ENCODE peak calls at places on chromosomes 2 and 18, in four cellular contexts. One of them, this sample, is unnamed.
A peak's percentile ranks its signal among the peaks of the same experiment; 100 is the strongest.

GRCh38 chr2:55120634-55121359 is 70.5 kb upstream of the RTN4 start:
- DNase-seq in GM13976: no peak
- DNase-seq in A549: no peak
- DNase-seq in fibroblast of mammary gland: peak; percentile 66
- DNase-seq in this sample: no peak

GRCh38 chr2:8669157-8669852 is 12.6 kb upstream of the ID2 start:
- DNase-seq in GM13976: no peak
- DNase-seq in A549: no peak
- DNase-seq in fibroblast of mammary gland: peak; percentile 60
- DNase-seq in this sample: no peak

GRCh38 chr2:134366359-134366758 is 112.5 kb downstream of the MGAT5 start:
- DNase-seq in GM13976: no peak
- DNase-seq in A549: no peak
- DNase-seq in fibroblast of mammary gland: no peak
- DNase-seq in this sample: no peak

GRCh38 chr2:217868911-217869334 is 133.9 kb downstream of the TNS1 start:
- DNase-seq in GM13976: no peak
- DNase-seq in A549: no peak
- DNase-seq in fibroblast of mammary gland: peak; percentile 70
- DNase-seq in this sample: no peak

GRCh38 chr2:128457006-128457604 is 138.4 kb upstream of the HS6ST1 start:
- DNase-seq in GM13976: no peak
- DNase-seq in A549: no peak
- DNase-seq in fibroblast of mammary gland: no peak
- DNase-seq in this sample: no peak

GRCh38 chr2:174675615-174676014 is 78.0 kb upstream of the WIPF1 start:
- DNase-seq in GM13976: no peak
- DNase-seq in A549: no peak
- DNase-seq in fibroblast of mammary gland: no peak
- DNase-seq in this sample: no peak

GRCh38 chr18:58225101-58225500 is 181.1 kb downstream of the NEDD4L start:
- DNase-seq in GM13976: peak; percentile 59
- DNase-seq in A549: no peak
- DNase-seq in fibroblast of mammary gland: peak; percentile 40
- DNase-seq in this sample: no peak

GRCh38 chr2:96109931-96110511 is 6.3 kb downstream of the ADRA2B start:
- DNase-seq in GM13976: no peak
- DNase-seq in A549: no peak
- DNase-seq in fibroblast of mammary gland: no peak
- DNase-seq in this sample: no peak

GRCh38 chr2:27494944-27495554 is at the start of gene FNDC4:
- DNase-seq in GM13976: peak; percentile 52
- DNase-seq in A549: no peak
- DNase-seq in fibroblast of mammary gland: no peak
- DNase-seq in this sample: peak; percentile 37

GRCh38 chr2:227608469-227609338 is 5.9 kb downstream of the SCYGR3 start:
- DNase-seq in GM13976: peak; percentile 51
- DNase-seq in A549: no peak
- DNase-seq in fibroblast of mammary gland: no peak
- DNase-seq in this sample: no peak

GRCh38 chr2:57497489-57498096 is 549.0 kb upstream of the VRK2 start:
- DNase-seq in GM13976: peak; percentile 33
- DNase-seq in A549: peak; percentile 64
- DNase-seq in fibroblast of mammary gland: peak; percentile 57
- DNase-seq in this sample: peak; percentile 64

GRCh38 chr2:16666453-16666801 is 793 bp upstream of the CYRIA start:
- DNase-seq in GM13976: no peak
- DNase-seq in A549: no peak
- DNase-seq in fibroblast of mammary gland: peak; percentile 89
- DNase-seq in this sample: no peak

GRCh38 chr2:234947556-234947955 is 4.3 kb upstream of the SH3BP4 start:
- DNase-seq in GM13976: no peak
- DNase-seq in A549: no peak
- DNase-seq in fibroblast of mammary gland: no peak
- DNase-seq in this sample: no peak

GRCh38 chr2:110678457-110679336 is 834 bp upstream of the BUB1 start:
- DNase-seq in GM13976: peak; percentile 46
- DNase-seq in A549: no peak
- DNase-seq in fibroblast of mammary gland: no peak
- DNase-seq in this sample: peak; percentile 6

GRCh38 chr2:163709270-163709669 is 26.5 kb downstream of the FIGN start:
- DNase-seq in GM13976: no peak
- DNase-seq in A549: no peak
- DNase-seq in fibroblast of mammary gland: no peak
- DNase-seq in this sample: no peak

GRCh38 chr2:101435011-101435862 is 39.7 kb downstream of the RFX8 start:
- DNase-seq in GM13976: no peak
- DNase-seq in A549: no peak
- DNase-seq in fibroblast of mammary gland: peak; percentile 82
- DNase-seq in this sample: no peak

GRCh38 chr2:179331066-179331465 is 66.4 kb upstream of the SESTD1 start:
- DNase-seq in GM13976: no peak
- DNase-seq in A549: no peak
- DNase-seq in fibroblast of mammary gland: no peak
- DNase-seq in this sample: no peak

GRCh38 chr2:128292599-128293425 is 25.9 kb downstream of the HS6ST1 start:
- DNase-seq in GM13976: no peak
- DNase-seq in A549: no peak
- DNase-seq in fibroblast of mammary gland: no peak
- DNase-seq in this sample: no peak

GRCh38 chr2:223989860-223990237 is 32.6 kb downstream of the MRPL44 start:
- DNase-seq in GM13976: no peak
- DNase-seq in A549: no peak
- DNase-seq in fibroblast of mammary gland: no peak
- DNase-seq in this sample: no peak

GRCh38 chr2:1117569-1117968 is 166.9 kb downstream of the SNTG2 start:
- DNase-seq in GM13976: no peak
- DNase-seq in A549: no peak
- DNase-seq in fibroblast of mammary gland: no peak
- DNase-seq in this sample: no peak

GRCh38 chr2:159998236-159998635 is 64.2 kb downstream of the PLA2R1 start:
- DNase-seq in GM13976: no peak
- DNase-seq in A549: no peak
- DNase-seq in fibroblast of mammary gland: no peak
- DNase-seq in this sample: no peak

GRCh38 chr2:159995038-159995437 is 67.4 kb downstream of the PLA2R1 start:
- DNase-seq in GM13976: no peak
- DNase-seq in A549: no peak
- DNase-seq in fibroblast of mammary gland: no peak
- DNase-seq in this sample: no peak

DNA sequence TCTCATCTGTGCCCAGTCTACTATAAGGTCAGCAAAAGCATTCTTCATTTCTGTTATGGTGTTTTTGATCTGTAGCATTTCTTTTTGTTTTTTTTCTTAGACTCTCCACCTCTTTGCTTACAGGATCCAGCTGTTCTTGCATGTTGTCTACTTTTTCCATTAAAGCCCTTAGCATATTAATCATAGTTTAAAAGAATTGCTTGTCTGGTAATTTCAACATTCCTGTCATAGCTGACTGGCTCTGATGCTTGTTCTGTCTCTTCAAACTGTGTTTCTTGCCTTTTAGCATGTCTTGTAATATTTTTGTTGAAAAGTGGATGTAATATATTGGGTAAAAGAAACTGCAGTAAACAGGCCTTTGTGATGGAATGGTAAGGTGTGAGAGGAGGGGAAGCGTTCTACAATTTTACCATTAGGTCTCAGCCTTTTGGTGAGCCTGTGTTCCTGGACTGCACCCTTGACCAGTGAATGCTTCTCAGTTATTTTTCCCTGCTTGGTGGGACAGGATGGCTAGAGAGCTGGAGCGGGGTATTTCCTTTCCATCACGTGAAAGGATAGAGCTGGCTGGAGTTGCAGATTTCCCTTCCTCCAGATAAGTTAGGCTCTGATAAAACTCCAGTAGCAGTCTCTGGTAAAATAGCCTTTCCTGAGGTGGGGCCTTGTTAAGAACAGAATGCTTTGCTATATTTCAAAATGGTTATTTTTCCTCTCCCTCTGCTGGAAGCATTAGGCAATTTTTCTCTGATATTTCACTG is 65.4 kb downstream of the PLA2R1 start:
- DNase-seq in GM13976: no peak
- DNase-seq in A549: no peak
- DNase-seq in fibroblast of mammary gland: peak; percentile 15
- DNase-seq in this sample: no peak
- TF ChIP-seq CTCF in GM13976: no peak
- TF ChIP-seq CTCF in A549: no peak
- TF ChIP-seq CTCF in fibroblast of mammary gland: peak; percentile 13
- TF ChIP-seq CTCF in this sample: no peak

GRCh38 chr2:37632310-37632709 is 39.1 kb downstream of the CDC42EP3 start:
- DNase-seq in GM13976: no peak
- DNase-seq in A549: no peak
- DNase-seq in fibroblast of mammary gland: no peak
- DNase-seq in this sample: no peak

GRCh38 chr2:37633234-37633633 is 38.2 kb downstream of the CDC42EP3 start:
- DNase-seq in GM13976: no peak
- DNase-seq in A549: no peak
- DNase-seq in fibroblast of mammary gland: no peak
- DNase-seq in this sample: no peak

GRCh38 chr2:37634914-37635358 is 36.5 kb downstream of the CDC42EP3 start:
- DNase-seq in GM13976: no peak
- DNase-seq in A549: no peak
- DNase-seq in fibroblast of mammary gland: no peak
- DNase-seq in this sample: no peak

GRCh38 chr2:37635359-37636208 is 35.9 kb downstream of the CDC42EP3 start:
- DNase-seq in GM13976: no peak
- DNase-seq in A549: no peak
- DNase-seq in fibroblast of mammary gland: peak; percentile 93
- DNase-seq in this sample: no peak

GRCh38 chr2:37633838-37634237 is 37.6 kb downstream of the CDC42EP3 start:
- DNase-seq in GM13976: no peak
- DNase-seq in A549: no peak
- DNase-seq in fibroblast of mammary gland: no peak
- DNase-seq in this sample: no peak
- TF ChIP-seq CTCF in GM13976: no peak
- TF ChIP-seq CTCF in A549: no peak
- TF ChIP-seq CTCF in fibroblast of mammary gland: no peak
- TF ChIP-seq CTCF in this sample: no peak

DNA sequence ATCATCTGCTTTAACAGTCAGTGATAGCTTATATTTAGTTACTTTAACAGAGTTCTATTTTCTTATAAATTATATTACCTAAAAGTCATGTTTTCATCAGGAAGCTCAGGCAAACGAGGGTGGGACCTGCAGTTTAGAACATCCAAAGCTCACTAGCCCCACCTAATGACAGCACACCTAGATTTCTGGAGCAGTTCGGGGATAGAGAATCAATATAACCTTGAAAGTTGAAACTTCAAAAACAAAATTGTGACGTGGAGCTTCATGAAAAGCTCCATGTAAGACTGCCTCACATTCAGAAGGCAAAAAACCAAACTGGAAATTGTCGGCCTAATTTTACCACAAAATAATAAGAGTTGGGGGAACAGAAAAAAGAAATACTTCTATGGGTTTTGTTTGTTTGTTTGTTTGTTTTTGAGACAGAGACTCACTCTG is 185.9 kb upstream of the CCDC150 start:
- DNase-seq in GM13976: peak; percentile 34
- DNase-seq in A549: peak; percentile 59
- DNase-seq in fibroblast of mammary gland: peak; percentile 71
- DNase-seq in this sample: peak; percentile 66
- TF ChIP-seq CTCF in GM13976: peak; percentile 70
- TF ChIP-seq CTCF in A549: peak; percentile 78
- TF ChIP-seq CTCF in fibroblast of mammary gland: peak; percentile 65
- TF ChIP-seq CTCF in this sample: peak; percentile 75

DNA sequence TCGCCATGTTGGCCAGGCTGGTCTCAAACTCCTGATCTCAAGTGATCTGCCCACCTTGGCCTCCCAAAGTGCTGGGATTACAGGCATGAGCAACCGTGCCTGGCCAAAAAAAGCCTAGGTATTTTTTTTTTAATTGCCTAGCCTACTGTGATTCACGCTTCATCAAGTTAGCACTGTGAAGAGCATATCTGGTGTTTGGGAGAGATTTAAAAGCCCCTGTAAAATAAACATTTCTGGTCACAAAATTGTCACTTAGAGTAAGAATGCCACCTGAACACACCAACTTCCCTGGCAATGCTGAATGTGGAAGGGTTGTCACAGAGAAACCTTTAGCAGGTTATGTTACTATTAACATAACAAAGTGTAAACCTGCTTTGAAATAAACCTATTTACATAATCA is 39.7 kb upstream of the CHAC2 start:
- DNase-seq in GM13976: no peak
- DNase-seq in A549: no peak
- DNase-seq in fibroblast of mammary gland: no peak
- DNase-seq in this sample: no peak
- TF ChIP-seq CTCF in GM13976: no peak
- TF ChIP-seq CTCF in A549: no peak
- TF ChIP-seq CTCF in fibroblast of mammary gland: no peak
- TF ChIP-seq CTCF in this sample: no peak

DNA sequence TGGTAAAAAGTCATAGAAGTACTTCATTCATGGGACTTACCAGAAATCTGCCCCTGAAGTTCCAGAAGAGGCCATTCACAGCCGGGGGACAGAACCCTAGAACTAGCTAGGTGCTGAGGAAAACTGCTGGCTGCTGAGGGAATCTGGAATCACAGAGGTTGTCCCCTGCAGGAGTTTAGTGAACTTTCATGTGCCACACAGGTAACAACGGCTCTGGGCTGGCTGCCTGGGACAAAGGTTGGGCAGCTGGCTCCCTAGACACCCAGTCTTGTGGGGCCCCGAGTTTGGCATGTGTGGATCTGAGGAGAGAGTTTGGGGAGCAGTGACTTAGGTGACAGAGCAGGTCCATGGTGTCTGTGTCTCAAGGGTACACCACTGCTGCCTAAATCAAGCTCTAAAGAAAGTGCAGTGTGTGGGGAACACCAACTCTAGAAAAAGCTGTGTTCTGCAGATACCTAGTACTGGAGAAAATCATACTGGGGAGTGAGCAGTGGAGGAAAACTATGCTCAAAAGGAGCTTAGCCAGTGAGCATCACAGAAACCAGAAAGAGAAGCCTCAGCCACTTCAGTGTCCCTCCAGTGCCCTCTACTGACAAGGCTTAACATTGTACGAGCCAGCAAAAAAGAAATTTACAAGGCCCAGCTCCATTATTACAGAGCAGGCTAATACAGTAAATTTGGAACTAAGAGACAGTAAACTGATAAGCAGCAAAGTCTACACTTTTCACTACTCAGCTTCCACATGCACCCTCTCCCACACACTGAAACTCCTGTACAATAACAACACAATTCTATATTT is 15.2 kb downstream of the GALNT3 start:
- DNase-seq in GM13976: peak; percentile 6
- DNase-seq in A549: peak; percentile 31
- DNase-seq in fibroblast of mammary gland: peak; percentile 21
- DNase-seq in this sample: peak; percentile 43
- TF ChIP-seq CTCF in GM13976: peak; percentile 25
- TF ChIP-seq CTCF in A549: peak; percentile 32
- TF ChIP-seq CTCF in fibroblast of mammary gland: peak; percentile 51
- TF ChIP-seq CTCF in this sample: peak; percentile 38

GRCh38 chr18:10748641-10749040 is 222.8 kb downstream of the NAPG start:
- DNase-seq in GM13976: no peak
- DNase-seq in A549: no peak
- DNase-seq in fibroblast of mammary gland: peak; percentile 26
- DNase-seq in this sample: no peak

GRCh38 chr18:10750386-10751035 is 224.7 kb downstream of the NAPG start:
- DNase-seq in GM13976: no peak
- DNase-seq in A549: peak; percentile 17
- DNase-seq in fibroblast of mammary gland: no peak
- DNase-seq in this sample: no peak

GRCh38 chr18:10744653-10745052 is 218.8 kb downstream of the NAPG start:
- DNase-seq in GM13976: no peak
- DNase-seq in A549: no peak
- DNase-seq in fibroblast of mammary gland: no peak
- DNase-seq in this sample: no peak

GRCh38 chr18:10745232-10745631 is 219.4 kb downstream of the NAPG start:
- DNase-seq in GM13976: no peak
- DNase-seq in A549: no peak
- DNase-seq in fibroblast of mammary gland: no peak
- DNase-seq in this sample: no peak

GRCh38 chr18:10745971-10746370 is 220.1 kb downstream of the NAPG start:
- DNase-seq in GM13976: no peak
- DNase-seq in A549: no peak
- DNase-seq in fibroblast of mammary gland: no peak
- DNase-seq in this sample: no peak
- TF ChIP-seq CTCF in GM13976: no peak
- TF ChIP-seq CTCF in A549: no peak
- TF ChIP-seq CTCF in fibroblast of mammary gland: no peak
- TF ChIP-seq CTCF in this sample: no peak

This sample was measured in Calu3.